ENCODE peak calls at places on chromosomes 1 and 21, in nine cellular contexts. L, Z, M, V, E, C, Y, W and Q are unnamed samples. For H3K4me1, the result is how much of the 10 kb centered on the place peaks cover.

GRCh38 chr21:34800797-34801518 is 132.2 kb downstream of the CLIC6 start:
- DNase-seq in L (no peak), Y (no peak), C (no peak), M (no peak), W (peak), Z (no peak), E (no peak), V (peak), Q (no peak)

GRCh38 chr1:67429011-67429527 is 1.1 kb downstream of the SERBP1 start:
- DNase-seq in Y (peak), M (no peak), E (peak), C (peak), W (peak), V (peak), L (peak), Z (no peak), Q (peak)

GRCh38 chr1:11157867-11158266 is 31.3 kb upstream of the ANGPTL7 start:
- DNase-seq in E (no peak), Y (no peak), V (peak), C (no peak), W (peak), Z (no peak), L (no peak), M (no peak), Q (no peak)

GRCh38 chr1:236063919-236064673 is 794 bp downstream of the NID1 start:
- DNase-seq in E (peak), V (peak), C (no peak), Y (no peak), Z (peak), M (peak), W (peak), L (no peak), Q (peak)

GRCh38 chr1:226599636-226600238 is 51.2 kb downstream of the STUM start:
- DNase-seq in V (no peak), W (no peak), C (no peak), L (no peak), E (no peak), M (no peak), Z (no peak), Y (no peak), Q (no peak)

GRCh38 chr1:56484695-56485094 is 94.7 kb downstream of the PLPP3 start:
- DNase-seq in L (no peak), C (no peak), W (peak), Z (no peak), M (no peak), V (no peak), E (no peak), Y (no peak), Q (no peak)

GRCh38 chr21:29245104-29245643 is 53.5 kb upstream of the BACH1 start:
- DNase-seq in E (no peak), W (no peak), V (peak), Z (no peak), M (no peak), C (no peak), Y (no peak), L (no peak), Q (no peak)

GRCh38 chr1:169595764-169596711 is 9.8 kb upstream of the F5 start:
- DNase-seq in C (no peak), Y (no peak), Z (no peak), L (no peak), M (no peak), W (peak), V (peak), E (no peak), Q (peak)

GRCh38 chr1:172948457-172948856 is 102.3 kb downstream of the TNFSF18 start:
- DNase-seq in Z (no peak), Y (no peak), E (no peak), M (no peak), L (no peak), C (no peak), W (peak), V (peak), Q (no peak)

GRCh38 chr1:117590273-117590925 is 15.4 kb upstream of the TENT5C start:
- DNase-seq in L (peak), M (no peak), E (no peak), W (no peak), V (no peak), Y (no peak), Z (peak), C (no peak), Q (no peak)

GRCh38 chr1:2428490-2428889 is 16.1 kb upstream of the PEX10 start:
- DNase-seq in Y (no peak), Z (no peak), W (no peak), M (no peak), L (no peak), C (no peak), E (no peak), V (no peak), Q (no peak)

GRCh38 chr1:160779662-160780397 is 16.1 kb upstream of the LY9 start:
- DNase-seq in L (peak), W (no peak), V (no peak), M (no peak), E (peak), Y (peak), C (peak), Z (no peak), Q (peak)

GRCh38 chr1:154221815-154222081 is 993 bp downstream of the UBAP2L start:
- DNase-seq in W (peak), Z (no peak), M (no peak), V (peak), E (no peak), Y (no peak), L (peak), C (no peak), Q (no peak)

GRCh38 chr1:72282690-72283203 is 408 bp upstream of the NEGR1 start:
- DNase-seq in W (peak), Z (peak), E (peak), Y (peak), V (peak), L (no peak), C (peak), M (peak), Q (peak)

GRCh38 chr1:199422206-199422605 is 605.3 kb upstream of the NR5A2 start:
- DNase-seq in M (no peak), W (peak), V (peak), C (no peak), Y (no peak), L (no peak), Z (no peak), E (no peak), Q (no peak)

GRCh38 chr1:17010601-17011438 is 908 bp downstream of the ATP13A2 start:
- DNase-seq in Y (no peak), E (peak), V (peak), M (peak), Z (no peak), W (peak), C (peak), L (peak), Q (peak)

GRCh38 chr1:149995927-149996326 is 14.6 kb downstream of the OTUD7B start:
- DNase-seq in W (peak), Y (no peak), L (no peak), M (no peak), C (no peak), E (no peak), Z (no peak), V (peak), Q (no peak)

GRCh38 chr1:109997867-109998229 is 13.3 kb downstream of the AHCYL1 start:
- DNase-seq in Y (no peak), Z (no peak), C (no peak), L (no peak), M (no peak), W (no peak), E (no peak), V (no peak), Q (no peak)
- H3K27ac ChIP-seq in Y (no peak), Z (no peak), C (no peak), L (no peak), M (no peak), W (no peak), E (no peak), V (no peak), Q (no peak)

GRCh38 chr1:32199717-32200072 is 700 bp upstream of the CCDC28B start:
- DNase-seq in C (no peak), W (no peak), Z (no peak), Y (no peak), V (peak), L (no peak), E (no peak), M (peak), Q (no peak)
- H3K4me3 ChIP-seq in C (peak), W (peak), Z (peak), Y (peak), V (peak), L (peak), E (no peak), M (no peak), Q (peak)

GRCh38 chr1:25872708-25873107 is 2.8 kb downstream of the PAQR7 start:
- DNase-seq in C (no peak), M (no peak), E (no peak), Y (no peak), L (peak), V (no peak), W (no peak), Z (no peak), Q (no peak)

GRCh38 chr1:25869909-25870606 is 5.5 kb downstream of the PAQR7 start:
- DNase-seq in V (no peak), E (peak), M (peak), Z (no peak), W (no peak), Y (no peak), C (no peak), L (no peak), Q (no peak)

GRCh38 chr1:25871704-25872494 is 3.6 kb downstream of the PAQR7 start:
- DNase-seq in C (no peak), M (peak), Z (peak), V (no peak), E (peak), W (no peak), Y (no peak), L (no peak), Q (no peak)

GRCh38 chr1:25871086-25871703 is 4.3 kb downstream of the PAQR7 start:
- DNase-seq in V (no peak), E (peak), Y (no peak), Z (no peak), W (no peak), C (no peak), L (no peak), M (peak), Q (no peak)

DNA sequence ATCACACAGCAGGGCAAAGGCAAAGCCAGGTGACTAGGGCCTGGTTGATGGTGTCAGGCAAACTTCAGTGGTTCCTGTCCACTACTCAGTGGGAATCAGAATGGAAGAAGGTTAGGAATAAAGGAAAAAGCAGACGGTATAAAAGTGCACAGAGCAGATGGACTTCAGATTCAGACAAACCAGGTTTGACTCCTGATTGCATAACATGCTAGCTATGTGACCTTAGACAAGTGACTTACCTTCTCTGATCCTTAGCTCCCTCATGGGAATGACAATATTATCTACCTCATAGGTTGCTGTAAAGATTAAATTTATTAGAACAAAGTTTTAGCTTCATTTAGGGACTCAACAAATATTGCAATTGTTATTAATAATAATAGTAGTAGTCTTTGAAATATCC is 4.9 kb downstream of the PAQR7 start:
- DNase-seq in L (no peak), Z (no peak), V (no peak), C (no peak), Y (no peak), E (no peak), W (no peak), M (no peak), Q (no peak)
- H3K4me1 ChIP-seq in L (under half), Z (half or more), V (under half), C (under half), Y (under half), E (half or more), W (under half), M (under half), Q (under half)

GRCh38 chr1:21291964-21292363 is 1.7 kb upstream of the ECE1 start:
- DNase-seq in Y (no peak), L (no peak), M (no peak), W (no peak), Z (no peak), E (no peak), C (no peak), V (no peak), Q (no peak)
- H3K27ac ChIP-seq in Y (peak), L (peak), M (no peak), W (no peak), Z (no peak), E (peak), C (no peak), V (no peak), Q (no peak)

GRCh38 chr1:54566438-54567141 is 18.6 kb downstream of the ACOT11 start:
- DNase-seq in E (no peak), M (no peak), W (no peak), V (no peak), Y (no peak), C (no peak), L (no peak), Z (no peak), Q (no peak)

GRCh38 chr1:54567961-54568360 is 19.9 kb downstream of the ACOT11 start:
- DNase-seq in V (peak), W (no peak), Y (no peak), Z (no peak), E (no peak), M (no peak), L (no peak), C (no peak), Q (no peak)

GRCh38 chr1:54569339-54569738 is 21.3 kb downstream of the ACOT11 start:
- DNase-seq in E (peak), W (peak), C (no peak), M (no peak), Y (no peak), Z (no peak), L (no peak), V (peak), Q (no peak)

GRCh38 chr1:54564312-54565112 is 16.5 kb downstream of the ACOT11 start:
- DNase-seq in L (no peak), Z (peak), E (peak), Y (no peak), C (no peak), W (no peak), M (no peak), V (no peak), Q (no peak)

DNA sequence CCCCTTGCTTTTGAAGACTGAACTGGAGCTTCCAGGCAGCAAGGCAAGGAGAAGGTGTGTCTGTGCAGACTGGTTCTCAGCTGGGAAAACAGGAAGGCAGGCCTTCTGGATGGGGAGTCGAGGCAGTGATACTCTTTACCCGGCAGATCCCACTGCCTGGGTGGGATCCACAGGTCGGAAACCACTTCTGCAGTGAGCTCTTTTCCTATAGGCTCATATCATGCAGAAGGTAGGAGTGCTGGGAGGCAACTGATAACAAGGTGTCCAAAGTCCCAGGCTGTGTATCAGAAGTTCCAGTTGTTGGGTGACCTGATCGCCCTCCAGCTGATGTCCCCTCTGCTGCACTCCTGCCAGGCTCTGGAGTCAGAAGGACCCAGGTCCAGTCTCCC is 17.1 kb downstream of the ACOT11 start:
- DNase-seq in V (no peak), Y (no peak), C (no peak), L (no peak), Z (no peak), W (no peak), M (no peak), E (peak), Q (no peak)
- H3K4me3 ChIP-seq in V (no peak), Y (no peak), C (no peak), L (no peak), Z (no peak), W (no peak), M (no peak), E (no peak), Q (no peak)

GRCh38 chr1:44655609-44656008 is 18.7 kb downstream of the TMEM53 start:
- DNase-seq in M (no peak), W (no peak), E (peak), L (peak), C (no peak), V (peak), Y (no peak), Z (no peak), Q (peak)

GRCh38 chr1:44659566-44659965 is 14.7 kb downstream of the TMEM53 start:
- DNase-seq in Y (no peak), C (no peak), Z (no peak), V (no peak), M (no peak), W (no peak), E (peak), L (no peak), Q (no peak)

GRCh38 chr1:44661786-44662682 is 12.2 kb downstream of the TMEM53 start:
- DNase-seq in Y (no peak), C (no peak), M (no peak), L (no peak), V (no peak), Z (no peak), E (peak), W (no peak), Q (no peak)

GRCh38 chr1:44662683-44663030 is 11.6 kb downstream of the TMEM53 start:
- DNase-seq in L (no peak), Y (no peak), M (no peak), E (peak), V (no peak), W (no peak), C (no peak), Z (no peak), Q (no peak)

DNA sequence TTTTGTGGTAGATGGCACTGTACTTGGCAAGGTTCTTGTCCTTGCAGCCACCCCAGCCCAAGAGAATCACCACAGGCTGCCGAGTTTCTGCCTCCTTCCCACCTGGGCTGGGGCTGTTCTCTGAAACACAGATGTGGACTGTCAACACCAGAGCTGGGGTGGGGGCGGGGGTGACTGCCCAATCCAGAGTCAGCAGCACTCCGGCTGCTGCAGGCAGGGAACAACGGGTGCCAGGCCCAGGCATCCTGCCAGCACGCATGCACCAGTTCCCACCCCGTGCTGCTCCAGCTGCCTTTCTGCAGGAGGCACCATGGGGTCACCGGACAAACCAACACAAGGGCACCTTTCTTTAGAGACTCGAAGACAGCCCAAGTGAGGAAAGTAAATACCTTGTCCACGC is 14.1 kb downstream of the TMEM53 start:
- DNase-seq in Z (no peak), W (no peak), M (peak), E (peak), L (no peak), V (no peak), C (no peak), Y (no peak), Q (peak)
- H3K4me1 ChIP-seq in Z (under half), W (under half), M (under half), E (under half), L (under half), V (under half), C (under half), Y (under half), Q (under half)

DNA sequence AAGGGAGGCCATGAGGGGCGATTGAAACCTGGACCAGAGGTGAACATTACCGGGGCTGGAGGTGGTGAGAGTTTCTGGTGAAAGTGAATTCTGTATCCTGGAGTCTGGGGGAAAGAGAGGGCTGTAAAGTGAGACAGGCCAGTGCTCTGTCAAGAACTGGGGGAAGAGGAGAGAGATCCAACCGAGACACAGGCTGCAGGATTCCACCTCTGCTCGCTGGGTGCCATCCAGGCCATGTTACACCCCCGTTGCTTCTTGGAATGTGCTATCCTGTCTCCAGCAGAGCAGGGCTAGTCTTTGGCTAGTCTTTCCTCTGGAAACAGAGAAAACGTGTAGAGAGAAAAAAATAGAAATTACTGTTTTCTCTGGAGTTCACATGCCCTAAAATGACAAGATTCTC is 16.7 kb upstream of the OVAAL start:
- DNase-seq in L (no peak), E (no peak), Z (no peak), C (no peak), V (peak), W (peak), Y (no peak), M (no peak), Q (no peak)
- H3K27ac ChIP-seq in L (no peak), E (no peak), Z (no peak), C (no peak), V (peak), W (no peak), Y (no peak), M (no peak), Q (no peak)

DNA sequence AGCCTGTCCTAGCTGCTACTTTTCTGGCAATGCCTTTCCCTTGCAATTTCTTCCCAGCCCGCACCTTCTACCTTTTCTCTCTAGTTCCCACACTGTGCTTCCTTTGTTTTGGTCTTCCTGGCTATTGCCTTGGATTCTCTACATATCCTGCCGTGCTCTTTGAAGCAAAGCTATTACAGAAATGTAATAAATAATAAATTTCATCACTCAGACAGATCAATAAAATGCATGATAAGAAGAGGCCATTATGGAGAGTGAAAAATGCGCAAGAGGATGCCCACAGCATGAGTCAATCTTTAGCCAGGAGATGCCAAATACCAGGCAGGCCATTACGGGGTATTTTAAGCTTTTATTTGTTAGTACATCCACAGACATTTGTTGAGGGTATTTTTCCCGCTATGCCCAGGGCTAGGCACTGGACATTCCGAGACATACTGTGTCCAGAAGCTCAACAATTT is 163.6 kb downstream of the ST6GALNAC3 start:
- DNase-seq in Z (no peak), V (no peak), C (no peak), M (no peak), L (no peak), W (peak), Y (no peak), E (no peak), Q (no peak)
- H3K4me3 ChIP-seq in Z (no peak), V (no peak), C (no peak), M (no peak), L (no peak), W (no peak), Y (no peak), E (no peak), Q (no peak)

DNA sequence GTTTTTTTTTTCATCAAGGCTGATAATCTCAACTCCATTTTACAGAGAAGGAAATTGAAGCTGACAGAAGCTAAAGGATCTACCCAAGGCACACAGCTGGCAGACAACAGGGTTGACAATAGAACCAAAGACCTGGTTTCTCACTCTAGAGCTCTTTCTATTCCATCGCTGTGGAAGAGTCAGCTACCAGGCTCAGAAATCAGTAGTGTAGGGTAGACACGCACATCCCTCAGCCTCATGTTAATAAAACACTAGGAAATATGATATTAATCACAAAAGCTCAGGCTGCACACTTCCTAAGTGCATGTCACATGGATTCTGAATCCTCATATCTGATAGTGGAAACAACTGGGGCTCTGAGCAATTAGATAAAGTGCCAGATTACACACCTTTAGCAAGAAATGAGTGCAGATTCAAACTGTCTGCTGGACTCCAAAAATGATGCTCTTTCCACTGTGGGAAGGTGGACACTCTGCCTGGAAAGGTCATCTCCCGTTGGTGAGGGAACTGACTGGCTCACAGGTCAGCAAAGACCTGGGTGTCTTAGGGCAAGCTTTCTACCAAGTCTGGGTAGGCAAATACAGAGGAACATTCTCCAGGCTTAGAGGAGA is 139.1 kb downstream of the TGFBR3 start:
- DNase-seq in M (no peak), E (no peak), Y (no peak), Z (no peak), L (no peak), C (no peak), W (no peak), V (no peak), Q (no peak)
- H3K4me1 ChIP-seq in M (half or more), E (half or more), Y (under half), Z (half or more), L (under half), C (under half), W (under half), V (under half), Q (under half)